ENCODE peak calls at places on chromosome 10, in five cellular contexts. M is HCT116, F is HepG2, A is GM12878, B is SK-N-SH. X is an unnamed sample.

GRCh38 chr10:125983161-125983560 is 86.8 kb downstream of the FANK1 start:
- DNase-seq in M (no peak), F (no peak), A (no peak), B (no peak), X (no peak)

GRCh38 chr10:102773986-102774385 is 30.2 kb downstream of the WBP1L start:
- DNase-seq in M (no peak), F (no peak), A (no peak), B (no peak), X (no peak)

GRCh38 chr10:111523016-111523415 is 446.2 kb downstream of the ADRA2A start:
- DNase-seq in M (no peak), F (no peak), A (no peak), B (no peak), X (no peak)

GRCh38 chr10:10293431-10293830 is 724.2 kb upstream of the CELF2 start:
- DNase-seq in M (no peak), F (no peak), A (no peak), B (no peak), X (no peak)

GRCh38 chr10:21184216-21184615 is 287.1 kb upstream of the NEBL start:
- DNase-seq in M (no peak), F (no peak), A (no peak), B (no peak), X (peak)

GRCh38 chr10:85826377-85826776 is 540.2 kb downstream of the GRID1 start:
- DNase-seq in M (no peak), F (no peak), A (no peak), B (no peak), X (no peak)

GRCh38 chr10:49600781-49601400 is 9.2 kb upstream of the SLC18A3 start:
- DNase-seq in M (no peak), F (no peak), A (no peak), B (no peak), X (no peak)

GRCh38 chr10:121313119-121313858 is 285.0 kb downstream of the FGFR2 start:
- DNase-seq in M (no peak), F (no peak), A (no peak), B (no peak), X (no peak)

GRCh38 chr10:27504897-27505457 is 873 bp downstream of the RAB18 start:
- DNase-seq in M (no peak), F (no peak), A (no peak), B (no peak), X (peak)

GRCh38 chr10:71250405-71250804 is 38.0 kb downstream of the UNC5B start:
- DNase-seq in M (no peak), F (no peak), A (no peak), B (no peak), X (no peak)

GRCh38 chr10:35781643-35782035 is 139.5 kb upstream of the FZD8 start:
- DNase-seq in M (no peak), F (peak), A (no peak), B (peak), X (peak)

GRCh38 chr10:79226391-79227245 is 120.7 kb upstream of the PPIF start:
- DNase-seq in M (no peak), F (no peak), A (no peak), B (no peak), X (no peak)

GRCh38 chr10:69847883-69848282 is 46.2 kb downstream of the COL13A1 start:
- DNase-seq in M (no peak), F (no peak), A (no peak), B (no peak), X (no peak)

GRCh38 chr10:101958691-101959090 is 97.3 kb downstream of the ARMH3 start:
- DNase-seq in M (no peak), F (no peak), A (no peak), B (no peak), X (no peak)

GRCh38 chr10:126609566-126609965 is 60.9 kb downstream of the C10orf90 start:
- DNase-seq in M (no peak), F (no peak), A (no peak), B (no peak), X (no peak)

GRCh38 chr10:123132576-123133477 is 2.9 kb upstream of the HMX3 start:
- DNase-seq in M (peak), F (peak), A (peak), B (peak), X (peak)

GRCh38 chr10:31134303-31134928 is 102.8 kb upstream of the ZNF438 start:
- DNase-seq in M (no peak), F (peak), A (peak), B (no peak), X (no peak)

GRCh38 chr10:10320981-10321380 is 696.7 kb upstream of the CELF2 start:
- DNase-seq in M (no peak), F (no peak), A (no peak), B (no peak), X (no peak)

GRCh38 chr10:1216576-1217236 is 160.5 kb downstream of the WDR37 start:
- DNase-seq in M (no peak), F (no peak), A (no peak), B (no peak), X (no peak)

GRCh38 chr10:69065406-69066361 is 22.2 kb upstream of the SRGN start:
- DNase-seq in M (no peak), F (no peak), A (no peak), B (no peak), X (no peak)

GRCh38 chr10:132912685-132913558 is 29.4 kb downstream of the CFAP46 start:
- DNase-seq in M (no peak), F (no peak), A (no peak), B (no peak), X (no peak)

GRCh38 chr10:3792710-3793219 is 7.8 kb upstream of the KLF6 start:
- DNase-seq in M (no peak), F (no peak), A (no peak), B (no peak), X (no peak)

GRCh38 chr10:9222917-9223316 is 1168.4 kb downstream of the GATA3 start:
- DNase-seq in M (no peak), F (no peak), A (no peak), B (peak), X (no peak)

GRCh38 chr10:110357252-110357780 is 52.6 kb upstream of the SMNDC1 start:
- DNase-seq in M (peak), F (peak), A (peak), B (no peak), X (no peak)

GRCh38 chr10:3095373-3096139 is 28.2 kb downstream of the PFKP start:
- DNase-seq in M (peak), F (peak), A (peak), B (no peak), X (peak)

GRCh38 chr10:13365168-13365687 is 17.1 kb upstream of the SEPHS1 start:
- DNase-seq in M (no peak), F (no peak), A (no peak), B (no peak), X (no peak)

GRCh38 chr10:70620020-70620289 is 17.4 kb upstream of the PRF1 start:
- DNase-seq in M (no peak), F (no peak), A (no peak), B (no peak), X (no peak)

GRCh38 chr10:72356115-72356514 is 1.4 kb upstream of the DNAJB12 start:
- DNase-seq in M (no peak), F (no peak), A (no peak), B (no peak), X (no peak)

GRCh38 chr10:33547976-33548375 is 213.5 kb upstream of the NRP1 start:
- DNase-seq in M (no peak), F (no peak), A (no peak), B (no peak), X (no peak)

GRCh38 chr10:89644967-89645741 is at the start of gene PANK1:
- DNase-seq in M (peak), F (peak), A (peak), B (peak), X (peak)

GRCh38 chr10:123685260-123685659 is 19.1 kb downstream of the GPR26 start:
- DNase-seq in M (no peak), F (no peak), A (no peak), B (peak), X (no peak)

GRCh38 chr10:74167443-74167842 is 16.4 kb downstream of the ADK start:
- DNase-seq in M (no peak), F (no peak), A (no peak), B (no peak), X (no peak)

GRCh38 chr10:22670796-22671195 is 43.6 kb downstream of the PIP4K2A start:
- DNase-seq in M (no peak), F (no peak), A (no peak), B (no peak), X (no peak)

GRCh38 chr10:51244308-51244707 is 170.0 kb downstream of the PRKG1 start:
- DNase-seq in M (no peak), F (no peak), A (no peak), B (no peak), X (no peak)

GRCh38 chr10:97849491-97850402 is at the start of gene GOLGA7B:
- DNase-seq in M (no peak), F (peak), A (no peak), B (peak), X (peak)

GRCh38 chr10:68526634-68527132 is 640 bp downstream of the SLC25A16 start:
- DNase-seq in M (no peak), F (peak), A (no peak), B (no peak), X (no peak)

GRCh38 chr10:70773461-70773860 is 11.7 kb downstream of the TBATA start:
- DNase-seq in M (no peak), F (no peak), A (no peak), B (no peak), X (no peak)

GRCh38 chr10:132766291-132766690 is 19.7 kb downstream of the NKX6-2 start:
- DNase-seq in M (no peak), F (no peak), A (no peak), B (no peak), X (no peak)

GRCh38 chr10:112441520-112441919 is 5.2 kb downstream of the ZDHHC6 start:
- DNase-seq in M (no peak), F (no peak), A (no peak), B (no peak), X (no peak)

DNA sequence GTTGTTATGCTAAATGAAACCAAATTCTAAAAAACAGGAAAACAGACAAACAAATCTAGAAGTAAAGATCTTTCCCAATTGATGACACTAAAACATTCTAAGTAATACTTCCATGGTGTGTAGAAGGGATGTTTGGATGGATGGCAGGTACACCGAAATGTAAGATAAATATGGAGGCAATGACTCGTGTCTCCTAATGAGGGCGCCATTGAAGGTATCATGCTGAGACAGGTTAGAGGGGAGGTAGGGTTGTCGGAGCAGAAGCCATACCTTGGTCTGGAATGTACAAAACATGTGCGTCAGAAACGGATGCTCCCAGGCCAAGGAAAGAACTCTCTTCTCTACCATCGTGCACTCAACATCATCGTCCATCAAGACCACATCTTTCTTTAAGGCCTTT is 101.4 kb downstream of the PRKCQ start:
- DNase-seq in M (no peak), F (no peak), A (no peak), B (no peak), X (no peak)
- TF ChIP-seq JUND in M (no peak), F (no peak), A (no peak), B (no peak), X (no peak)

GRCh38 chr10:118903251-118903650 is 126.3 kb upstream of the NANOS1 start:
- DNase-seq in M (no peak), F (no peak), A (no peak), B (no peak), X (no peak)
- TF ChIP-seq JUND in M (no peak), F (no peak), A (no peak), B (no peak), X (no peak)

GRCh38 chr10:104435822-104436221 is 82.2 kb downstream of the CFAP58 start:
- DNase-seq in M (no peak), F (no peak), A (no peak), B (peak), X (no peak)
- TF ChIP-seq JUND in M (no peak), F (no peak), A (no peak), B (no peak), X (no peak)

DNA sequence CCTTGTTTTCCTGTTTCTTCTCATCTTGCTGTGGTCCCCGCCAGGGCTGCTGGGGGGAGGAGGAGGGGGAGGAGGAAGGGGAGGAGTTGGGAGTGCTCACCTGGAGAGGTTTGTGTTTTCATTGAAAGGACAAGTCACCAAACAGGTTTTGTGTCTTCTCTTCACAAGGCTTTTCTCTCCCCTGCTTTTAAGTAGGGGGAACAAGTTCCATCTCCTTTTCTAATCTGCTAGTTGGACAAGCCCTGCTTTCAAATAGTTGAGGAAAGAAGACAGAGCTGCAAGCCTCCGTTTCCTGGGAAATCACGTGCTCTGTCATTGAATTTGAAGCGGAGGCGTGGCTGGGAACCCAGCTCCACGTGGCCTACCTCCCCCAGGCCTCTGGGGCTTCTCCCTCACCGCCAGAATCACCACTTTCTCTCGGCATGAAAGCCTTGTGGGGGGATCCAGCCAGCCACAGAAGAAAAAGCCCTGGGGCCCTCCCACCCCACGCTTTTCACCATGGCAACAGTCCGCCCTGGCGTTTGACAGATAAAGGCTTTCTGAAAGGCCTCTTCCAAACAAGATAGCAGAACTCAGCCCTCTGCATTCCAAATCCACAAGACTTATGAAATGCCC is 51.5 kb downstream of the PROSER2 start:
- DNase-seq in M (peak), F (peak), A (peak), B (peak), X (peak)
- TF ChIP-seq JUND in M (no peak), F (no peak), A (no peak), B (no peak), X (no peak)

DNA sequence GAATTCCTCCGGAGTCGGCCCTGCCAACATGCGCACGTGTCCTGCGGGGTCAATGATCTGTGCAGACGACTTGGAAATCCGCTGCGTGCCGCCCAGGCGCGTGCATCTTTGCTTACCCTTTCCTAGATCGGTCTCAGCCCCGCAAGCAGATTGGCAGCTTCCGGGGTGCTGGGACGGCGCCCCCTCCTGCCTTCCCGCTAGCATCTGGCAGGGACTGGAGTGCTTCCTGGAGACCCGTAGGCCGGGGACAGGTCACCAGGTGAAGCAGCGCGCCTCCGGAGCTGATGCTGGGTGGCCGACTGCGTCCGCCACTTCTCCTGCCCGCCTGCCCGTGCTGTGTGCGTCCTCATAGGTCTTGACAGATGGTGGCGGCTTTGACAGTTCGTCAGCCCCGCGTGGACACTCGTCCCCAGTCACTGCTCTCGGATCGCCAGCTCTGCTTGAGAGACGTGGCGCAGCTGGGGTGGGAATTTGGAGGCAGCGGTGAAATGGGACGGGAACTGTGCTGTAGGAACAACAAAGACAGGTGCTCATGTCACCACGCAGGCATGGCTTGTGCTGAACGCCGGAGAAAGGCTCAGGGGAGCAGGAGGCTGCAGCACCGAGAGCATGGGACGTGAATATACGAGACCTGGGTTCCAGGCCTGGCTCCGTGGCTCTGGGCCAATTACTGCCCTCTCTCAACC is 21.9 kb upstream of the KCNK18 start:
- DNase-seq in M (no peak), F (no peak), A (no peak), B (peak), X (no peak)
- TF ChIP-seq JUND in M (no peak), F (no peak), A (no peak), B (no peak), X (no peak)

DNA sequence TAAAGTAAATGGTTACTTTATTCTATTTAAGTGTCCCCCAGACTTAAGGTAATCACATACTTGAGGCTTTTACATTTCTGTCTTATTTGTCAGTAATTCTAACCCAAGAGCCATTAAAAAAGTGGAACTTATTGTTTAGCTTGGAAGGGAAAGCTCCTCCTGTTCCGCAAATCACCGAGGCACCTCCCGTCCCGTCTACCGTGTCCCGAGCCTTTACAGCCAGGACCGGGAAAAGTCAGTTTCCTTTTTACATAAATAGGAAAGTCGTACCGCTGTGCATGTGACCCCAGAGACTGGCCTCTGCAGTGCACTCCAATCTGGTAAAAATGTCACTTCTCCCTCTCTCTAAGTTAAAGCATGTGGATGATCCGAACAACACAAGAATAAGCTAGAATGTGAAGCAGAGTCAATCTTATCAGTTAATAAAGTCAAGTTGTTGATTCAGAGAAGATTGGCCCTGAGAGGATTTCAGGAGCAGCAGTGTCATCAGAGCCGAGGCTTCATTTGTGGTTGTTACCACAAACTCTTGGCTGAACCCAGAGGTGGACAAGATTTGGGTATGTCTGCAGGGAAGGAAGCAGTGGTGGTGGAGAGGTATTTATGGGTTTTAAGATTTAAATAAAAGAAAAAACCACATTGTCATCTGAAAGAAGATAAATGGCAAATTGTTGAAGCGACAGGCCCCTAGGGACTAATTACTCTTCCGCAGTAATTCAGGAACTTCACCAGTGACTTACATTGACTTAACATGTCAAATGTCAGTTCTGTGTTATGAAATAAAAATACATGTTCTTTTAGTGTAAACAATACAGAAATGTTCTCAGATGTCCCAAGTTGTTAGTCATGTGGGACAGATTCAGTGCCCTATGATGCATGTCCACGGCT is 316.6 kb upstream of the ZNF32 start:
- DNase-seq in M (no peak), F (no peak), A (peak), B (no peak), X (no peak)
- TF ChIP-seq JUND in M (no peak), F (no peak), A (no peak), B (no peak), X (no peak)